ENCODE peak calls at places on chromosomes 12 and 14, in five cellular contexts. V is coronary artery; D is CD8-positive, alpha-beta T cell; K is HFF-Myc; N is Calu3. J is an unnamed sample.

GRCh38 chr12:109738878-109739665 is 25.4 kb downstream of the FAM222A start:
- DNase-seq in V (no peak), D (no peak), K (no peak), N (no peak), J (no peak)

GRCh38 chr12:25438638-25439037 is 114.4 kb downstream of the LMNTD1 start:
- DNase-seq in V (no peak), D (no peak), K (peak; percentile 44), N (no peak), J (no peak)

GRCh38 chr14:35632276-35633071 is 98.5 kb downstream of the INSM2 start:
- DNase-seq in V (no peak), D (no peak), K (no peak), N (no peak), J (no peak)

GRCh38 chr12:67940780-67941243 is 48.4 kb upstream of the IFNG-AS1 start:
- DNase-seq in V (no peak), D (no peak), K (no peak), N (peak; percentile 37), J (no peak)

GRCh38 chr12:67752226-67752732 is 103.7 kb downstream of the DYRK2 start:
- DNase-seq in V (no peak), D (no peak), K (no peak), N (no peak), J (no peak)

GRCh38 chr14:65792208-65792905 is 379.8 kb downstream of the FUT8 start:
- DNase-seq in V (peak; percentile 24), D (no peak), K (no peak), N (peak; percentile 12), J (no peak)

GRCh38 chr12:7748774-7749296 is 1.7 kb upstream of the CLEC4C start:
- DNase-seq in V (no peak), D (no peak), K (no peak), N (no peak), J (no peak)

GRCh38 chr12:105502426-105502930 is 172.0 kb downstream of the C12orf75 start:
- DNase-seq in V (no peak), D (no peak), K (no peak), N (no peak), J (no peak)

GRCh38 chr12:24482882-24483604 is 465.9 kb downstream of the BCAT1 start:
- DNase-seq in V (no peak), D (no peak), K (no peak), N (no peak), J (no peak)

GRCh38 chr12:98449601-98450000 is 65.8 kb upstream of the TMPO start:
- DNase-seq in V (no peak), D (no peak), K (no peak), N (no peak), J (no peak)

GRCh38 chr14:34069854-34070582 is 119.1 kb upstream of the EGLN3 start:
- DNase-seq in V (no peak), D (no peak), K (no peak), N (no peak), J (no peak)

GRCh38 chr12:50934981-50935807 is 17.1 kb upstream of the HIGD1C start:
- DNase-seq in V (no peak), D (no peak), K (no peak), N (no peak), J (no peak)

GRCh38 chr12:67442347-67442841 is 173.2 kb downstream of the CAND1 start:
- DNase-seq in V (no peak), D (no peak), K (no peak), N (no peak), J (peak; percentile 18)

GRCh38 chr14:101112351-101113107 is 209.0 kb upstream of the RTL1 start:
- DNase-seq in V (no peak), D (no peak), K (no peak), N (no peak), J (no peak)

GRCh38 chr14:101844219-101844618 is 82.7 kb downstream of the PPP2R5C start:
- DNase-seq in V (no peak), D (no peak), K (no peak), N (no peak), J (no peak)

GRCh38 chr12:19712041-19712440 is 272.7 kb downstream of the AEBP2 start:
- DNase-seq in V (no peak), D (no peak), K (peak; percentile 38), N (no peak), J (no peak)

GRCh38 chr12:117228239-117228638 is 38.0 kb upstream of the FBXO21 start:
- DNase-seq in V (no peak), D (no peak), K (no peak), N (no peak), J (no peak)

GRCh38 chr12:14612250-14612649 is 44.6 kb upstream of the PLBD1 start:
- DNase-seq in V (no peak), D (no peak), K (no peak), N (no peak), J (no peak)

GRCh38 chr12:54004063-54004840 is 4.3 kb downstream of the HOXC9 start:
- DNase-seq in V (no peak), D (no peak), K (no peak), N (no peak), J (no peak)

GRCh38 chr12:1531654-1532366 is 62.6 kb downstream of the FBXL14 start:
- DNase-seq in V (no peak), D (no peak), K (no peak), N (no peak), J (no peak)

GRCh38 chr14:89485264-89485663 is 68.2 kb upstream of the FOXN3 start:
- DNase-seq in V (no peak), D (no peak), K (no peak), N (no peak), J (no peak)

GRCh38 chr12:5295151-5295550 is 136.8 kb upstream of the NTF3 start:
- DNase-seq in V (no peak), D (no peak), K (no peak), N (no peak), J (no peak)

GRCh38 chr14:104392001-104392395 is 187.6 kb upstream of the C14orf180 start:
- DNase-seq in V (peak; percentile 36), D (no peak), K (no peak), N (no peak), J (no peak)

GRCh38 chr14:32567543-32568384 is 238.7 kb downstream of the AKAP6 start:
- DNase-seq in V (no peak), D (no peak), K (no peak), N (no peak), J (no peak)

GRCh38 chr12:124718458-124718857 is 145.2 kb downstream of the SCARB1 start:
- DNase-seq in V (no peak), D (no peak), K (no peak), N (no peak), J (no peak)

GRCh38 chr12:67804168-67804567 is 155.6 kb downstream of the DYRK2 start:
- DNase-seq in V (no peak), D (peak; percentile 11), K (no peak), N (no peak), J (no peak)

GRCh38 chr12:124548854-124549378 is 18.5 kb downstream of the NCOR2 start:
- DNase-seq in V (no peak), D (no peak), K (no peak), N (no peak), J (no peak)

GRCh38 chr14:34843011-34843554 is 32.1 kb downstream of the BAZ1A start:
- DNase-seq in V (no peak), D (no peak), K (peak; percentile 46), N (no peak), J (no peak)

GRCh38 chr12:30764251-30764650 is 9.5 kb upstream of the CAPRIN2 start:
- DNase-seq in V (no peak), D (no peak), K (no peak), N (no peak), J (no peak)

GRCh38 chr14:34649344-34649743 is 19.4 kb upstream of the SNX6 start:
- DNase-seq in V (no peak), D (no peak), K (peak; percentile 94), N (no peak), J (no peak)

GRCh38 chr14:88452231-88452630 is 66.8 kb downstream of the SPATA7 start:
- DNase-seq in V (no peak), D (no peak), K (no peak), N (no peak), J (no peak)

GRCh38 chr12:132023658-132024057 is 73.9 kb downstream of the EP400 start:
- DNase-seq in V (no peak), D (no peak), K (no peak), N (no peak), J (no peak)

GRCh38 chr12:1083086-1083887 is 92.3 kb downstream of the ERC1 start:
- DNase-seq in V (no peak), D (no peak), K (no peak), N (no peak), J (no peak)

GRCh38 chr12:83140135-83140534 is 453.4 kb downstream of the TMTC2 start:
- DNase-seq in V (no peak), D (no peak), K (no peak), N (no peak), J (no peak)
- TF ChIP-seq CTCF in V (no peak), D (no peak), K (no peak), N (no peak), J (no peak)

DNA sequence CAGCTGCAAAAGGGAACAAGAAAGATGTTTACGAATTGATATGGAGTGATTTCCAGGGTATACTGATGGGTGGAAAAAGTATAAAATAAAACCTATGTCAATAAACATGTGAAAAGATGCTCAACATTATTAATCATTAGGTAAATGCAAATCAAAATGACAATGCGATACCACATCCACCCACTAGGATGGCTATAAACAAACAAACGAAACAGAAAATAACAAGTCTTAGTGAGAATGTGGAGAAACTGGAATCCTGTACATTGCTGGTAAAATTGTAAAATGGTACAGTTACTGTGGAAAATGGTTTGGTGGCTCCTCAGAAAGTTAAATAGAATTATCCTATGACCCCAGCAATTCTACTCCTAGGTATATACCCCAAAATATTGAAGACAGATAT is 9.5 kb upstream of the BEST3 start:
- DNase-seq in V (no peak), D (no peak), K (no peak), N (no peak), J (no peak)
- TF ChIP-seq CTCF in V (no peak), D (peak; percentile 14), K (no peak), N (peak; percentile 15), J (no peak)

GRCh38 chr12:123073962-123074801 is 76.7 kb downstream of the PITPNM2 start:
- DNase-seq in V (no peak), D (no peak), K (no peak), N (no peak), J (no peak)

GRCh38 chr12:123075092-123075491 is 75.8 kb downstream of the PITPNM2 start:
- DNase-seq in V (no peak), D (no peak), K (no peak), N (no peak), J (no peak)

GRCh38 chr12:123076604-123077297 is 74.1 kb downstream of the PITPNM2 start:
- DNase-seq in V (no peak), D (peak; percentile 42), K (no peak), N (no peak), J (no peak)

GRCh38 chr12:123077298-123078113 is 73.4 kb downstream of the PITPNM2 start:
- DNase-seq in V (no peak), D (no peak), K (no peak), N (no peak), J (no peak)

GRCh38 chr12:123075591-123076171 is 75.2 kb downstream of the PITPNM2 start:
- DNase-seq in V (no peak), D (peak; percentile 63), K (no peak), N (no peak), J (no peak)
- TF ChIP-seq CTCF in V (no peak), D (peak; percentile 49), K (no peak), N (no peak), J (peak; percentile 30)

DNA sequence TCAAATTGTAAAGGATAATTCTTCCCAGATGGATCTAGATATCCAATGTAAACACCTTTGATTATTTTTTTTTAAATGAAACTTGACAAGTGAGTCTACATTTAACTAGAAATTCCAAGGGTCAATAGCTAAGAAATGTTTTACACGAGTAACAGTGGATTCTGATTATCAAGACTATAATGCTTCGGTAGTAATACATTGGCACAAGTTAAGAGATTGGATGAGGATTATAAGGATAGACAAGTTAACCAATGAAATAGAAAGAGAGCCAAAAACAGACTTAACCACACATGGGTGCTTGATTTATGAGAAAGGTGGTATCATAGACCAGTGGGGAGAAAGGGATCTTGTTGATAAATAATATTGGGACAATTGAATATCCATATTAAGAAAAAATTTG is 40.3 kb upstream of the PCED1B start:
- DNase-seq in V (no peak), D (no peak), K (no peak), N (no peak), J (no peak)
- TF ChIP-seq CTCF in V (no peak), D (no peak), K (no peak), N (no peak), J (no peak)

J was measured in D721Med.